ENCODE peak calls at places on chromosomes 7 and 10, in five cellular contexts. L is dorsolateral prefrontal cortex, W is Peyer's patch, S is right cardiac atrium, Z is heart right ventricle. K is an unnamed sample.

GRCh38 chr7:70040971-70041766 is 442.9 kb downstream of the AUTS2 start:
- DNase-seq in L (no peak), W (no peak), S (no peak), Z (no peak), K (no peak)

GRCh38 chr10:48490576-48491345 is 114.1 kb downstream of the ARHGAP22 start:
- DNase-seq in L (no peak), W (no peak), S (peak; percentile 23), Z (no peak), K (no peak)

GRCh38 chr10:103451871-103452713 is at the start of gene CALHM2:
- DNase-seq in L (no peak), W (peak; percentile 70), S (peak; percentile 91), Z (peak; percentile 79), K (peak; percentile 78)

GRCh38 chr7:12770227-12770975 is 83.0 kb downstream of the ARL4A start:
- DNase-seq in L (no peak), W (no peak), S (peak; percentile 74), Z (no peak), K (peak; percentile 36)

GRCh38 chr10:32577448-32577847 is 131.5 kb downstream of the CCDC7 start:
- DNase-seq in L (no peak), W (no peak), S (no peak), Z (no peak), K (no peak)

GRCh38 chr10:35384265-35384868 is 48.1 kb downstream of the CCNY start:
- DNase-seq in L (no peak), W (no peak), S (no peak), Z (no peak), K (no peak)

GRCh38 chr10:103776878-103777591 is 78.3 kb downstream of the SH3PXD2A start:
- DNase-seq in L (no peak), W (no peak), S (peak; percentile 77), Z (peak; percentile 66), K (peak; percentile 84)

GRCh38 chr7:44624306-44624705 is 17.9 kb downstream of the OGDH start:
- DNase-seq in L (no peak), W (no peak), S (no peak), Z (no peak), K (no peak)

GRCh38 chr7:35003679-35004278 is 33.5 kb downstream of the DPY19L1 start:
- DNase-seq in L (no peak), W (peak; percentile 79), S (peak; percentile 32), Z (peak; percentile 10), K (peak; percentile 51)

GRCh38 chr7:49768254-49768653 is 5.2 kb upstream of the VWC2 start:
- DNase-seq in L (no peak), W (no peak), S (no peak), Z (no peak), K (no peak)

GRCh38 chr10:100334762-100335161 is 4.7 kb upstream of the PKD2L1 start:
- DNase-seq in L (no peak), W (no peak), S (no peak), Z (no peak), K (no peak)

GRCh38 chr7:1087462-1087809 is 477 bp upstream of the GPER1 start:
- DNase-seq in L (no peak), W (no peak), S (no peak), Z (no peak), K (no peak)

GRCh38 chr7:23490357-23491131 is 20.3 kb upstream of the IGF2BP3 start:
- DNase-seq in L (no peak), W (peak; percentile 54), S (peak; percentile 81), Z (peak; percentile 54), K (peak; percentile 47)

GRCh38 chr7:114048386-114049235 is 129.8 kb upstream of the PPP1R3A start:
- DNase-seq in L (no peak), W (no peak), S (no peak), Z (no peak), K (no peak)

GRCh38 chr7:42736931-42737330 is 174.9 kb downstream of the C7orf25 start:
- DNase-seq in L (no peak), W (no peak), S (no peak), Z (no peak), K (no peak)

GRCh38 chr7:87000344-87000743 is 59.1 kb downstream of the ELAPOR2 start:
- DNase-seq in L (no peak), W (no peak), S (no peak), Z (no peak), K (no peak)

GRCh38 chr10:26269754-26270153 is 53.2 kb downstream of the GAD2 start:
- DNase-seq in L (no peak), W (no peak), S (no peak), Z (no peak), K (no peak)

GRCh38 chr10:117610321-117610720 is 67.8 kb downstream of the EMX2 start:
- DNase-seq in L (no peak), W (no peak), S (no peak), Z (no peak), K (no peak)

DNA sequence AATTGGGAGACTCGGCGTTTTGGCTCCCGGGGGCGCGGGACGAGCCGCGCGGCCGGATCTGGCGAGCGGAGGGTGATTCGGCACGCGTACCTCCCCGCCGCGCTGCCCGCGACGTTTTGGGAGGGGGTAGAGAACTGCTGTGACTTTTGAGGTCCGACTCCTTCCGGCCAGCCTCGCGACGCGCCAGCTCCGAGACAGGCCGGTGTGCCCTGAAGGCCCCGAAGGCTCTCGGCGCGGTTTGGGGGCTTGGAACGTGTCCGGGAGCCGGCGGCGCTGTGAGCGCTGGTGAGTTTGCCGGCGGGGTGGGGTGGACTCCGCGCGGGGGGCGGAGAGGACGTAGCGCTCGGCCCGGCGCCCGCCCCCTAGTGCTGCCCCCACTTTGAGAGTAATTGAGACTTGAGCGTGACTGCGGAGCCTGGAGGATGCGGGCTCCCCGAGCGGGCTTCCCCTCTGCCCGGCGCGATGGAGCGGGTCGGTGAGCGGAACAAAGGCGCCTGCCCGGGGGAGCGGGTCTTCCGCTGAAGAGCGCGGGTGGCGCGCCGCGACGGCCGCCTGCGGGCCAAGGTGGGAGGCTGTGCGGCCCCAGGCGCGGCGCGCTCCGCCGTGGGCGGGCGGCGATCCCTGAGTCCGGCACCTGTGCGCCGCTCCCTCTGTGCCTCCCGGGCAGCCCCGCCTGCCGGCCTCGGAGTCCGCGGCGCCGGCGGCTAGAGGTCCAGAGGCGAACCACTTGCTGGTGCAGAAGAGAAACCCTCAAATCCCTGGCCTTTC is at the start of gene GALNT17:
- DNase-seq in L (no peak), W (no peak), S (peak; percentile 49), Z (peak; percentile 25), K (no peak)
- H3K27ac ChIP-seq in L (no peak within 1 kb of the TSS), W (peak within 1 kb of the TSS; percentile 42), S (no peak within 1 kb of the TSS), Z (peak within 1 kb of the TSS; percentile 79), K (peak within 1 kb of the TSS; percentile 86)

GRCh38 chr7:96993453-96993865 is 11.9 kb upstream of the DLX6 start:
- DNase-seq in L (no peak), W (no peak), S (no peak), Z (no peak), K (no peak)
- H3K4me3 ChIP-seq in L (no peak overlapping the region), W (no peak overlapping the region), S (no peak overlapping the region), Z (no peak overlapping the region), K (no peak overlapping the region)

DNA sequence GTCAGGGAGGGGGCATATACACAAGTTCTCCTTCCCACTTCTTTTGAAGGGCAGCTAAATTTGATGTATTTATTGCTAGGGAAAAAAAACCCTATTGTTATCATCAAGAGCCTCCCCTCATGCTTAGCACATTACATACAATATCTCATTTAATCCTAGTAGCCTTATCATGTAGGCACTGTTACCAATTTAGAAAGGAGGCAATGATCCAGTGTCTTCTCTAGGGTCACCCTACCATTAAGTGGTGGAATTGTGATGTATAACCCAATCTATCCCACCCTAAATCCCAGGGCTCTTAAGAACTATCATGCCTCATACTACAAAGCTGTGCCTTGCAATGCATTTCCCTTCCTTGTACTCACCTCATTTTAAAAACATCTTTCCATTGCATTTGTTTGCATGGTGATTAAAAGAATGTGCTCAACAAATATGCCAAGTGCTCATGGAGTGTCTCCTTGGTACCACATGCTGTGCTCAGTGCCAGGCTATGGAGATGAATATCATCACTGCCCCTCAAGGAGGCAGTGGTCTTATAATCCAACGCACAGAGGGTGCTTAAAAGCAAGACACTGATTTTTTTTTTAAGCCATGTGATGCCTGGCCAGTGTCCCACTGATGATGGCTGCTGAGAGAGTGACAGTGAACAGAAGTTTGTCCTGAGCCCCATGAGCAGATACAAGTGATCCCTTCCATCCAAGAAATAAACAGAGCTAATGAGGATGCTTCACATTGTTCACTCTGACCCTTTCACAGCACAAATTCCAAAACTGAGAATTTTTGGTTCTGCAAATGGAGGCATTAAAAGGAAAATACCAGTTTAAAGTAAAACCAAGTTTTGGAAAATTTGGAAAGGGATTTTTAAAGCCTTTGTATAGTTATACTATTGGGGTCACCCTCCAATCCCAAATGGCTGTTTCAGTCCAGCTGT is 98.2 kb downstream of the SORBS1 start:
- DNase-seq in L (no peak), W (no peak), S (no peak), Z (no peak), K (no peak)
- H3K27ac ChIP-seq in L (no peak overlapping the region), W (peak overlapping the region; percentile 65), S (peak overlapping the region; percentile 61), Z (peak overlapping the region; percentile 58), K (peak overlapping the region; percentile 87)

GRCh38 chr7:84193787-84194186 is 802 bp downstream of the SEMA3A start:
- DNase-seq in L (no peak), W (no peak), S (no peak), Z (no peak), K (no peak)
- H3K4me3 ChIP-seq in L (peak overlapping the region; percentile 39), W (peak overlapping the region; percentile 41), S (peak overlapping the region; percentile 63), Z (peak overlapping the region; percentile 45), K (peak overlapping the region; percentile 50)

GRCh38 chr10:78255214-78255613 is 221.6 kb downstream of the RPS24 start:
- DNase-seq in L (no peak), W (no peak), S (no peak), Z (no peak), K (no peak)
- H3K27ac ChIP-seq in L (no peak overlapping the region), W (no peak overlapping the region), S (no peak overlapping the region), Z (no peak overlapping the region), K (no peak overlapping the region)

GRCh38 chr7:134780166-134780853 is 876 bp downstream of the CALD1 start:
- DNase-seq in L (no peak), W (no peak), S (no peak), Z (no peak), K (no peak)

GRCh38 chr7:134784251-134785049 is 5.0 kb downstream of the CALD1 start:
- DNase-seq in L (no peak), W (no peak), S (peak; percentile 36), Z (no peak), K (no peak)

GRCh38 chr7:134781171-134781570 is 1.7 kb downstream of the CALD1 start:
- DNase-seq in L (no peak), W (no peak), S (no peak), Z (no peak), K (no peak)

GRCh38 chr7:134783294-134784069 is 4.0 kb downstream of the CALD1 start:
- DNase-seq in L (no peak), W (no peak), S (no peak), Z (no peak), K (no peak)

GRCh38 chr7:134782121-134782623 is 2.7 kb downstream of the CALD1 start:
- DNase-seq in L (no peak), W (no peak), S (no peak), Z (no peak), K (no peak)
- H3K4me3 ChIP-seq in L (no peak overlapping the region), W (peak overlapping the region; percentile 50), S (peak overlapping the region; percentile 100), Z (peak overlapping the region; percentile 68), K (no peak overlapping the region)

GRCh38 chr7:151552352-151553028 is 32.8 kb upstream of the RHEB start:
- DNase-seq in L (no peak), W (no peak), S (peak; percentile 56), Z (peak; percentile 30), K (peak; percentile 54)

GRCh38 chr7:151550601-151551286 is 31.0 kb upstream of the RHEB start:
- DNase-seq in L (no peak), W (no peak), S (no peak), Z (no peak), K (no peak)

GRCh38 chr7:151549644-151550043 is 29.9 kb upstream of the RHEB start:
- DNase-seq in L (no peak), W (no peak), S (no peak), Z (no peak), K (no peak)

GRCh38 chr7:151553356-151553755 is 33.7 kb upstream of the RHEB start:
- DNase-seq in L (no peak), W (no peak), S (peak; percentile 54), Z (no peak), K (no peak)

GRCh38 chr7:151551820-151552219 is 32.1 kb upstream of the RHEB start:
- DNase-seq in L (no peak), W (no peak), S (no peak), Z (no peak), K (no peak)
- H3K27ac ChIP-seq in L (no peak overlapping the region), W (no peak overlapping the region), S (no peak overlapping the region), Z (peak overlapping the region; percentile 29), K (no peak overlapping the region)